ENCODE peak calls at places on chromosomes 3 and 15, in ten cellular contexts. P is stimulated activated CD8-positive, alpha-beta memory T cell treated with anti-CD3 and anti-CD28 coated beads, Interleukin-15, amount 100 ng/mL, for 1 hour; L is NCI-H774; S is WTC11; K is hepatic stellate cell; T is SHP77 treated with DMSO at 0.1 percent for 48 hours; Y is brain microvascular endothelial cell; I is NAMALWA; J is OCI-LY7; G is stimulated activated CD4-positive, alpha-beta T cell treated with anti-CD3 and anti-CD28 coated beads, Interleukin-15, amount 100 ng/mL, for 1 hour. U is an unnamed sample.

GRCh38 chr15:29888651-29889050 is 66.4 kb upstream of the TJP1 start:
- DNase-seq in P (no peak), L (no peak), S (peak; percentile 33), K (peak; percentile 74), T (no peak), Y (peak; percentile 88), I (no peak), J (no peak), G (no peak), U (no peak)

GRCh38 chr15:77720617-77721016 is 87.9 kb upstream of the LINGO1 start:
- DNase-seq in P (no peak), L (no peak), S (no peak), K (no peak), T (no peak), Y (no peak), I (no peak), J (no peak), G (no peak), U (no peak)

GRCh38 chr15:31504462-31504839 is 177.8 kb downstream of the KLF13 start:
- DNase-seq in P (no peak), L (no peak), S (no peak), K (no peak), T (no peak), Y (no peak), I (no peak), J (no peak), G (no peak), U (no peak)

GRCh38 chr3:123286308-123287023 is 84.7 kb downstream of the SEC22A start:
- DNase-seq in P (no peak), L (no peak), S (peak; percentile 82), K (peak; percentile 87), T (no peak), Y (peak; percentile 62), I (peak; percentile 80), J (peak; percentile 53), G (no peak), U (peak; percentile 58)

GRCh38 chr3:117144832-117145231 is 435.3 kb downstream of the TUSC7 start:
- DNase-seq in P (no peak), L (no peak), S (no peak), K (no peak), T (no peak), Y (no peak), I (no peak), J (no peak), G (no peak), U (no peak)

GRCh38 chr3:95172549-95172948 is 1109.7 kb downstream of the NSUN3 start:
- DNase-seq in P (no peak), L (peak; percentile 76), S (no peak), K (no peak), T (peak; percentile 54), Y (no peak), I (no peak), J (no peak), G (no peak), U (no peak)

GRCh38 chr15:46365612-46366011 is 730.8 kb downstream of the SQOR start:
- DNase-seq in P (no peak), L (no peak), S (no peak), K (no peak), T (no peak), Y (no peak), I (no peak), J (no peak), G (no peak), U (no peak)

GRCh38 chr3:128080323-128080898 is 28.2 kb downstream of the SEC61A1 start:
- DNase-seq in P (no peak), L (no peak), S (no peak), K (peak; percentile 81), T (no peak), Y (peak; percentile 93), I (no peak), J (no peak), G (no peak), U (no peak)

GRCh38 chr15:51424780-51425179 is 83.3 kb downstream of the GLDN start:
- DNase-seq in P (no peak), L (no peak), S (no peak), K (no peak), T (no peak), Y (no peak), I (no peak), J (no peak), G (no peak), U (no peak)

GRCh38 chr15:62912808-62913207 is 129.7 kb upstream of the TPM1 start:
- DNase-seq in P (no peak), L (no peak), S (no peak), K (no peak), T (no peak), Y (no peak), I (peak; percentile 4), J (no peak), G (no peak), U (no peak)

U was measured in GM18507.